ENCODE peak calls at places on chromosomes 5 and 9, in six cellular contexts. J, F, V, T, P and K are unnamed samples. For H3K9me3 and H3K36me3, the result is how much of the 10 kb centered on the place peaks cover.

GRCh38 chr9:31847963-31848362 is 536.5 kb upstream of the ACO1 start:
- DNase-seq in J (no peak), F (no peak), V (no peak), T (no peak), P (no peak), K (no peak)

GRCh38 chr9:5838884-5839571 is 6.1 kb upstream of the ERMP1 start:
- DNase-seq in J (peak), F (no peak), V (no peak), T (no peak), P (peak), K (no peak)

GRCh38 chr9:112149171-112149570 is 25.9 kb downstream of the SUSD1 start:
- DNase-seq in J (no peak), F (no peak), V (no peak), T (no peak), P (no peak), K (no peak)

GRCh38 chr9:134180786-134181647 is 16.7 kb upstream of the RNU6ATAC start:
- DNase-seq in J (no peak), F (peak), V (no peak), T (peak), P (no peak), K (no peak)

GRCh38 chr5:148690945-148691344 is 36.6 kb upstream of the HTR4 start:
- DNase-seq in J (no peak), F (no peak), V (no peak), T (no peak), P (no peak), K (no peak)

GRCh38 chr5:157747766-157748700 is 4.5 kb downstream of the LSM11 start:
- DNase-seq in J (no peak), F (no peak), V (no peak), T (no peak), P (no peak), K (no peak)

GRCh38 chr5:2697446-2698200 is 53.9 kb downstream of the IRX2 start:
- DNase-seq in J (no peak), F (no peak), V (no peak), T (no peak), P (no peak), K (no peak)

GRCh38 chr5:107352576-107352975 is 318.2 kb downstream of the EFNA5 start:
- DNase-seq in J (no peak), F (no peak), V (no peak), T (no peak), P (no peak), K (no peak)

GRCh38 chr5:33303696-33304095 is 137.1 kb upstream of the TARS1 start:
- DNase-seq in J (no peak), F (no peak), V (no peak), T (no peak), P (no peak), K (no peak)

DNA sequence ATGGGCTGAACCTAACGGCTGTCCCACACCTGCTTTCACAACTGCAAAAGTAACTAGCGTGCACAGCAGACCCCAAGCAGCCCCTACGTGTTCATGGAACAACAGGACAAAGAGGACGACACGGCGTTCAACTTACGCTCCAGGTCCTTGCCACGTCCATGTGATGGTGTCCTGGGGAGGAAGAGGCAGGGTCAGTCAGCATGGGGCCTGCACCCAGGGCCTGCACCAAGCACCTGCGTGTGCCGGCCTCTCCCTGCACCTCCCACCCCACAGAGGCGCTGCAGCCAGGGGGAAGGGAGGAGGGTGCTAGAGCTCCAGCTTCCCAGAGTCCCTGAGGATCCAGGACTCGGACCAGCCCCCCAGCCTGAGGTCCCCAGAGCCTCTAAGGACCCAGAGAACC is 35.6 kb upstream of the SLC6A3 start:
- DNase-seq in J (no peak), F (no peak), V (no peak), T (no peak), P (no peak), K (no peak)
- TF ChIP-seq POLR2A in J (no peak), F (no peak), V (no peak), T (no peak), P (no peak), K (no peak)

DNA sequence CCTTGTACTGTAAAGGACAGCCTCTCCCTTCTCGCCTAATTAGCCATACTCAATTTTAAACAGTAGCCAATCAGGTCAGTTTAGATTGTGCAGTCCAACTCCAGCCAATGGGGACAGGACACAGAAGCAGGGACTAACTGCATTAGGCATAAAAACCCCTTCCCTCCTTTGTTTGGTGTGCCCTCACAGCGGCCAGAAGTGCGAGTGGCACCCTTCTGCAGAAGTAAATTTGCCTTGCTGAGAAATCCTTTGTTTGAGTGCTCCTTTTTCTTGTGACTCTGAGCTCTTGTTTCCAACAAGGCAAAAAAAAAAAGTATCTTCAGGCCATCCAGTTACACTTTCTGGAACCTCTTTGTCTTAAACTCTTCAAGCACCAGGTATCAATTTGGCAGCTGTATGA is 97.4 kb downstream of the FAM114A2 start:
- DNase-seq in J (no peak), F (no peak), V (no peak), T (no peak), P (no peak), K (no peak)
- H3K9me3 ChIP-seq in J (under half), F (under half), V (under half), T (under half), P (under half), K (under half)

GRCh38 chr9:336039-336438 is 121.4 kb downstream of the DOCK8 start:
- DNase-seq in J (no peak), F (no peak), V (no peak), T (no peak), P (no peak), K (no peak)
- H3K36me3 ChIP-seq in J (under half), F (under half), V (under half), T (under half), P (under half), K (under half)

DNA sequence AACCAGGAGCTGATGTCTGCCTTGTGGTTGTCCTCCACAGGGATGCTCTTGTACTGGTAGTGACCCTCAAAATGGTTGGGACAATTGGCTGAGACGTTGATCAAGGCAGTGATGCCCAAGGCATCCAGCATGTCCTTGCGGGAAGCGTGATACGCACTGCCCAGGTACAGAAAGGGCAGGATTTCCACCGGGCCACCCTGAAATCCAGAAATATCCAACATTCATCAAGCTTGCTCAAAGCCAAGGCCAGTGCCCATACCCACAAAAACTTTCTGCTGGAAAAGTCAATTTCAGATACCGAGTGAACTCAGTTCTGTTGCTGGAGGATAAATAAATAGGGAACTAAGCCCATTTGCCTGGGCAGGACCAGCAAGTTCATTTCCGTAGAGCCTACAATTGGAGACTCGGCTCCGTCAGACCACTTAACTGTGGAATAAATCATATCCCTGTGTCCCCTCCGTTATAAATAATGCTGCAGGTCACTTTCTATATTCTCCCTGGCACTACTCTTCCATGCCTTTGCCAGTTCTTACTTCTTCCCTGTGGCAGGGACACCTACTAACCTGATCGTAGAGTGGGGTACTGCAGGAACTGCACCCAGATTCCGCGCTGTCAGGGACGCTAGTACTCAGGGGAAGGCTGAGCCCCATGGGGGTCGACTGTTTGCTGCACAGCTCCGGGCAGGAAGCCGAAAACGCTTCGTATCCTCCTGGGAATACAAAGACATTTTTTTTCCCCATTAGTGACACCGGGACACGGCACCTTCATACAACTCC is 1.2 kb downstream of the DUSP1 start:
- DNase-seq in J (peak), F (peak), V (no peak), T (peak), P (peak), K (no peak)
- TF ChIP-seq POLR2A in J (peak), F (no peak), V (peak), T (no peak), P (peak), K (peak)

DNA sequence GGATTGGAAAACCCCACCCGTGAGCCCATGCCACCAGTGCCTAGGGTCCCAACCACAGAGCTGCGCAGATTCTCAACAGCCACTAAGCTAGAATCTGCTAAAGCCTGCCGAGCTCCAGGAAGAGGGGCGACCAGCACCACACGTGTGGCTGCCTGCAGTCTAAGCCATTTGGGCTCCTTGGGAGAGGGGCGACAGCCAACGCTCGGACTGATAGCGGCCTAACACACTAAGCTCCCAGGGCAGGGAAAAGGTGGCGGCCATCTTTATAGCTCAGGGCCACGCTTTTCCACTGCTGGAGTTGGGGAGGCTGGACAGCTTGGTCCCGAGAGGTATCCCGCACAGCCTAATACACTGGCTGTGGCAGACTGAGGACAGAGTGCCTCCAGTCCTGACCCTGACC is 631.8 kb downstream of the CETN3 start:
- DNase-seq in J (no peak), F (no peak), V (no peak), T (no peak), P (no peak), K (no peak)
- H3K9me3 ChIP-seq in J (under half), F (under half), V (under half), T (under half), P (under half), K (under half)

DNA sequence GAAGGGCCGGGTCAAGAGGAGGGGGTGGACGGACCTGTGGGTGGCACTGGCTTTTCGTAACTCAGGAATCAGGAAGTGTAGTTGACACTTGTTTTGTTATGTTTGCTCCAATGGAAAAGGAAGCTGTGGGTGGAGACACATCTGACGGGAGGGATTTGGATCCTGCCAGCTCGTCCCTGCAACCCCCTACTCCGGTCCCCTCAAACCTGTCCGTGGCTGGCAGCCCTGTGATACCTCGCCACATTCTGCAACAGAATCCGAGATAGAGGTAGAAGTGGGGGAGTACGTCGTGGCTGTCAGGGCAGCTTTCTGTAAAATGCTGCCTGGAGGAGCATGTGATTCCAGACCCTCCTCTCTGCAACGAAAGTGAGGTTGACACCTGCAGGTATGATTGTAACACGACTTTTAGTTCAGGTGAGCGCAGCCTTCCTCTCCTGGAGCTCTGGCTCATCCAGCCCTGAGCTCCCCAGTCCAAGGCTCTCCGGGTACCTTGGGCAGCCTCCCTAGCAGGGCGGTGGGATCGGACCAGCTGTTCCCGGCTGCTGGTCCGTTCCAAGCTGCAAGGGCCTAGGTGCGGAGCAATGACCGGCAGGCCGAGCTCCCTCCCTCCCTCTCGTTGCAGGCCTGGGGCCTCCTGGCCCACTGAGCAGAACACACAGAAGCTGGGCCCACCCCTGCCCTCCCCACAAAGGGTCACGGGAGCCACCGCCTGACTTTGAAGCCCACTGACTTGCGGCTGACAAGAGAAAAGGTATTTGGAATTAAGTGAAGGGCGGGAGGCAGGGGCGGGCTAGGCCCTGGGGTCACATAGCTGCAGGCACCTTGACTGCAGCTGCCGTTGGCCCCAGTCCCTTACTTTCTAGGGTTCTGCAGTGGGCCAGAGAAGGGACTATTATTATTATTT is 104.5 kb upstream of the IER5L start:
- DNase-seq in J (peak), F (peak), V (no peak), T (peak), P (peak), K (peak)
- H3K36me3 ChIP-seq in J (under half), F (under half), V (under half), T (under half), P (under half), K (under half)

GRCh38 chr9:108784998-108785397 is 70.8 kb downstream of the ACTL7B start:
- DNase-seq in J (no peak), F (no peak), V (no peak), T (no peak), P (no peak), K (no peak)
- TF ChIP-seq POLR2A in J (no peak), F (no peak), V (no peak), T (no peak), P (no peak), K (no peak)

GRCh38 chr9:122474561-122474960 is 3.2 kb downstream of the OR1J1 start:
- DNase-seq in J (no peak), F (no peak), V (no peak), T (no peak), P (no peak), K (no peak)

GRCh38 chr9:122477346-122477745 is 380 bp downstream of the OR1J1 start:
- DNase-seq in J (no peak), F (no peak), V (no peak), T (no peak), P (no peak), K (no peak)

GRCh38 chr9:122477826-122478225 is at the start of gene OR1J1:
- DNase-seq in J (no peak), F (no peak), V (no peak), T (no peak), P (no peak), K (no peak)

GRCh38 chr9:122475717-122476116 is 2.0 kb downstream of the OR1J1 start:
- DNase-seq in J (no peak), F (no peak), V (no peak), T (no peak), P (no peak), K (no peak)
- H3K9me3 ChIP-seq in J (under half), F (under half), V (under half), T (under half), P (under half), K (under half)